ENCODE peak calls at places on chromosomes 1 and 21, in five cellular contexts. One of them, this sample, is unnamed.

GRCh38 chr1:95679262-95679661 is 445.3 kb downstream of the RWDD3 start:
- DNase-seq in CD8-positive, alpha-beta memory T cell: no peak
- DNase-seq in IMR-90: no peak
- DNase-seq in epithelial cell of prostate: no peak
- DNase-seq in heart right ventricle: no peak
- DNase-seq in this sample: no peak

GRCh38 chr1:211543003-211543402 is 36.0 kb downstream of the SLC30A1 start:
- DNase-seq in CD8-positive, alpha-beta memory T cell: no peak
- DNase-seq in IMR-90: no peak
- DNase-seq in epithelial cell of prostate: no peak
- DNase-seq in heart right ventricle: no peak
- DNase-seq in this sample: no peak

GRCh38 chr1:206556748-206557635 is 49.7 kb downstream of the RASSF5 start:
- DNase-seq in CD8-positive, alpha-beta memory T cell: peak; percentile 85
- DNase-seq in IMR-90: peak; percentile 38
- DNase-seq in epithelial cell of prostate: no peak
- DNase-seq in heart right ventricle: peak; percentile 83
- DNase-seq in this sample: peak; percentile 52

GRCh38 chr1:21378705-21379494 is 61.0 kb upstream of the NBPF3 start:
- DNase-seq in CD8-positive, alpha-beta memory T cell: no peak
- DNase-seq in IMR-90: no peak
- DNase-seq in epithelial cell of prostate: peak; percentile 61
- DNase-seq in heart right ventricle: no peak
- DNase-seq in this sample: no peak

GRCh38 chr1:99728494-99729235 is 37.8 kb downstream of the FRRS1 start:
- DNase-seq in CD8-positive, alpha-beta memory T cell: no peak
- DNase-seq in IMR-90: peak; percentile 28
- DNase-seq in epithelial cell of prostate: no peak
- DNase-seq in heart right ventricle: no peak
- DNase-seq in this sample: no peak

GRCh38 chr1:29508458-29509107 is 272.3 kb downstream of the PTPRU start:
- DNase-seq in CD8-positive, alpha-beta memory T cell: no peak
- DNase-seq in IMR-90: no peak
- DNase-seq in epithelial cell of prostate: no peak
- DNase-seq in heart right ventricle: no peak
- DNase-seq in this sample: no peak

GRCh38 chr1:6208723-6209660 is 3.1 kb downstream of the RNF207 start:
- DNase-seq in CD8-positive, alpha-beta memory T cell: no peak
- DNase-seq in IMR-90: peak; percentile 42
- DNase-seq in epithelial cell of prostate: no peak
- DNase-seq in heart right ventricle: peak; percentile 63
- DNase-seq in this sample: no peak

GRCh38 chr1:160993544-160993943 is 27.4 kb downstream of the F11R start:
- DNase-seq in CD8-positive, alpha-beta memory T cell: no peak
- DNase-seq in IMR-90: peak; percentile 77
- DNase-seq in epithelial cell of prostate: no peak
- DNase-seq in heart right ventricle: no peak
- DNase-seq in this sample: no peak

GRCh38 chr1:56068210-56068609 is 511.2 kb downstream of the PLPP3 start:
- DNase-seq in CD8-positive, alpha-beta memory T cell: no peak
- DNase-seq in IMR-90: no peak
- DNase-seq in epithelial cell of prostate: no peak
- DNase-seq in heart right ventricle: no peak
- DNase-seq in this sample: no peak

GRCh38 chr1:94269921-94270320 is 32.5 kb upstream of the ARHGAP29 start:
- DNase-seq in CD8-positive, alpha-beta memory T cell: no peak
- DNase-seq in IMR-90: no peak
- DNase-seq in epithelial cell of prostate: no peak
- DNase-seq in heart right ventricle: no peak
- DNase-seq in this sample: no peak

GRCh38 chr1:235207202-235207565 is 46.1 kb upstream of the RBM34 start:
- DNase-seq in CD8-positive, alpha-beta memory T cell: no peak
- DNase-seq in IMR-90: no peak
- DNase-seq in epithelial cell of prostate: no peak
- DNase-seq in heart right ventricle: no peak
- DNase-seq in this sample: no peak

GRCh38 chr1:1264026-1264425 is 9.6 kb downstream of the UBE2J2 start:
- DNase-seq in CD8-positive, alpha-beta memory T cell: no peak
- DNase-seq in IMR-90: peak; percentile 61
- DNase-seq in epithelial cell of prostate: no peak
- DNase-seq in heart right ventricle: no peak
- DNase-seq in this sample: no peak

GRCh38 chr1:117606608-117607261 is 887 bp downstream of the TENT5C start:
- DNase-seq in CD8-positive, alpha-beta memory T cell: peak; percentile 49
- DNase-seq in IMR-90: peak; percentile 51
- DNase-seq in epithelial cell of prostate: no peak
- DNase-seq in heart right ventricle: no peak
- DNase-seq in this sample: peak; percentile 51

GRCh38 chr1:65310078-65310587 is 790 bp downstream of the DNAJC6 start:
- DNase-seq in CD8-positive, alpha-beta memory T cell: no peak
- DNase-seq in IMR-90: no peak
- DNase-seq in epithelial cell of prostate: no peak
- DNase-seq in heart right ventricle: peak; percentile 24
- DNase-seq in this sample: no peak

GRCh38 chr1:203522237-203522636 is 28.3 kb downstream of the OPTC start:
- DNase-seq in CD8-positive, alpha-beta memory T cell: no peak
- DNase-seq in IMR-90: no peak
- DNase-seq in epithelial cell of prostate: no peak
- DNase-seq in heart right ventricle: no peak
- DNase-seq in this sample: no peak

GRCh38 chr1:111446967-111447892 is 1.8 kb downstream of the WDR77 start:
- DNase-seq in CD8-positive, alpha-beta memory T cell: no peak
- DNase-seq in IMR-90: no peak
- DNase-seq in epithelial cell of prostate: no peak
- DNase-seq in heart right ventricle: no peak
- DNase-seq in this sample: no peak

GRCh38 chr1:1894354-1895049 is 3.6 kb upstream of the GNB1 start:
- DNase-seq in CD8-positive, alpha-beta memory T cell: no peak
- DNase-seq in IMR-90: no peak
- DNase-seq in epithelial cell of prostate: no peak
- DNase-seq in heart right ventricle: peak; percentile 62
- DNase-seq in this sample: no peak

GRCh38 chr1:19079983-19080472 is 123.6 kb upstream of the IFFO2 start:
- DNase-seq in CD8-positive, alpha-beta memory T cell: no peak
- DNase-seq in IMR-90: peak; percentile 10
- DNase-seq in epithelial cell of prostate: no peak
- DNase-seq in heart right ventricle: no peak
- DNase-seq in this sample: no peak

GRCh38 chr1:19081218-19081893 is 124.9 kb upstream of the IFFO2 start:
- DNase-seq in CD8-positive, alpha-beta memory T cell: no peak
- DNase-seq in IMR-90: peak; percentile 50
- DNase-seq in epithelial cell of prostate: no peak
- DNase-seq in heart right ventricle: no peak
- DNase-seq in this sample: no peak

GRCh38 chr1:19084206-19084738 is 125.8 kb downstream of the UBR4 start:
- DNase-seq in CD8-positive, alpha-beta memory T cell: no peak
- DNase-seq in IMR-90: no peak
- DNase-seq in epithelial cell of prostate: no peak
- DNase-seq in heart right ventricle: no peak
- DNase-seq in this sample: no peak

GRCh38 chr1:19080715-19081114 is 124.2 kb upstream of the IFFO2 start:
- DNase-seq in CD8-positive, alpha-beta memory T cell: no peak
- DNase-seq in IMR-90: peak; percentile 36
- DNase-seq in epithelial cell of prostate: no peak
- DNase-seq in heart right ventricle: no peak
- DNase-seq in this sample: no peak

GRCh38 chr1:19083081-19083480 is 126.6 kb upstream of the IFFO2 start:
- DNase-seq in CD8-positive, alpha-beta memory T cell: no peak
- DNase-seq in IMR-90: peak; percentile 41
- DNase-seq in epithelial cell of prostate: peak; percentile 33
- DNase-seq in heart right ventricle: no peak
- DNase-seq in this sample: no peak
- H3K27ac ChIP-seq in CD8-positive, alpha-beta memory T cell: no peak overlapping the region
- H3K27ac ChIP-seq in IMR-90: no peak overlapping the region
- H3K27ac ChIP-seq in epithelial cell of prostate: peak overlapping the region; percentile 50
- H3K27ac ChIP-seq in heart right ventricle: no peak overlapping the region
- H3K27ac ChIP-seq in this sample: no peak overlapping the region

DNA sequence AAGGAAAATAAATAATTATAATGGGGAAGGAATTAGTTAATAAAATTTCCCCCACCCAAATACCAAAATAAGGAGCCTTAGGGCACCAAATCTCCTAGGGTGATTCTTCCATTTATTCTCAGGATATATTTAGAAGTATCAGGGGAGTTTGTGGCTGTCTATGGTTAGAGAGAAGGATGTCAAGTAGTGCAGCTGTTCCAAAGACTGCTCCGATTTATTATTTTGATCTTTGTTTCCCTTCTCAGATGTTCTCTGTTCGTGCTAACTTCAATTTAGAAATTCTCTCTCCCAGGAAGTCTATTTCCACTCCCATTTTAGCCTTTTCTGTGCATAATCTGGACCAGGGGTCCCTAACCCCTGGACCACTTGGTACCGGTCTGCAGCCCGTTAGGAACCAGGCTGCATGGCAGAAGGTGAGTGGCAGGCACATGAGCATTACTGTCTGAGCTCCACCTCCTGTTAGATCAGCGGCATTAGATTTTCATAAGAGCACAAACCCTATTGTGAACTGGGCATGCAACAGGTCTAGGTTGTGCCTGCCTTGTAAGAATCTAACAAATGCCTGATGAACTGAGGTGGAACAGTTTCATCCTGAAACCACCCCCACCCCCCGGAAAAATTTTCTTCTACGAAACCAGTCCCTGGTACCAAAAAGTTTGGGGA is 9.3 kb upstream of the MAST2 start:
- DNase-seq in CD8-positive, alpha-beta memory T cell: no peak
- DNase-seq in IMR-90: no peak
- DNase-seq in epithelial cell of prostate: no peak
- DNase-seq in heart right ventricle: no peak
- DNase-seq in this sample: no peak
- H3K27ac ChIP-seq in CD8-positive, alpha-beta memory T cell: no peak overlapping the region
- H3K27ac ChIP-seq in IMR-90: no peak overlapping the region
- H3K27ac ChIP-seq in epithelial cell of prostate: no peak overlapping the region
- H3K27ac ChIP-seq in heart right ventricle: no peak overlapping the region
- H3K27ac ChIP-seq in this sample: no peak overlapping the region

GRCh38 chr1:51329443-51330325 is 678 bp downstream of the TTC39A start:
- DNase-seq in CD8-positive, alpha-beta memory T cell: no peak
- DNase-seq in IMR-90: no peak
- DNase-seq in epithelial cell of prostate: no peak
- DNase-seq in heart right ventricle: peak; percentile 70
- DNase-seq in this sample: no peak
- H3K27ac ChIP-seq in CD8-positive, alpha-beta memory T cell: no peak overlapping the region
- H3K27ac ChIP-seq in IMR-90: no peak overlapping the region
- H3K27ac ChIP-seq in epithelial cell of prostate: peak overlapping the region; percentile 77
- H3K27ac ChIP-seq in heart right ventricle: peak overlapping the region; percentile 89
- H3K27ac ChIP-seq in this sample: no peak overlapping the region

DNA sequence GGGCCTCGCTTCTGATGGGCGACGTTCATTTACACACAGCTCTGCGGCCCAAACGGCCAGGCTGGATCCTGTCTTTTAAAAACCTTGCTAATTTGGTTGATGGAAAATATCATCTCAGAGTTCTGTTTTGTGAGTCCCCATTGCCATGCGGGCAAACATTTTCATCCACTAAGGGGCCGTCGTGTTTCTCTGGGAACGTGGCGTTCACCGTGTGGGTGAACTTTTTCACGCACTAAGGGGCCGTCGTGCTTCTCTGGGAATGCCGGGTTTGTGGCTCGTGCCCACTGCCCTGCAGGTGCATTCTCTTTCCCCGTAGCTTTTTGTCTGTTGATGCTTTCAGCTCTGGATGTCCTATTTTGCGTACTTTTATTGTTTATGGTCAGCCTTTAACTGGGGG is 6.8 kb downstream of the COL18A1 start:
- DNase-seq in CD8-positive, alpha-beta memory T cell: no peak
- DNase-seq in IMR-90: no peak
- DNase-seq in epithelial cell of prostate: no peak
- DNase-seq in heart right ventricle: no peak
- DNase-seq in this sample: no peak
- H3K27ac ChIP-seq in CD8-positive, alpha-beta memory T cell: peak overlapping the region; percentile 38
- H3K27ac ChIP-seq in IMR-90: no peak overlapping the region
- H3K27ac ChIP-seq in epithelial cell of prostate: no peak overlapping the region
- H3K27ac ChIP-seq in heart right ventricle: peak overlapping the region; percentile 92
- H3K27ac ChIP-seq in this sample: no peak overlapping the region

DNA sequence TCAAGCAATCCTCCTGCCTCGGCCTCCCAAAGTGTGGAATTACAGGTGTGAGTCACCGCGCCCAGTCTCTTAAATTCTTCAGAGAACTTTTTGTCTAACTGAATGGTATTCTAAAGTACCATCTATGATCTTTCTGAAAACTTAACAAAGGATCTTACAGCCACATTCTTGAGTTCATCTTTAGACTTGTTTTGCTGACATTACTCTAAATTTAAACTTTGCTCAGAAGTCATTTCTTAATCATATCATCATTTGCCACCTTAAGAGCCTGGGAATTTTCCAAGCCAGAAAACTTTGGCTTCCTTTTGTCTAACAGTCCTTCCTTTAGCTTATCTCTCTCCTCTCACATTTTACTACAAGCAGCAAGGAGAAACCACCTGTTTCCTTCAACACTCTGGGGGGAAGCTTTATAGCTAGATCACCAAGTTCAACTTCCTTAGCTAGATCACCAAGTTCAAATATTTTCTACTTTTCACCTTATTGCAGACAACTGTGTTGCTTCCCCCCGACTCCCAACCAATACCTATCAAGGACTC is 5.4 kb upstream of the ZBTB8A start:
- DNase-seq in CD8-positive, alpha-beta memory T cell: no peak
- DNase-seq in IMR-90: no peak
- DNase-seq in epithelial cell of prostate: no peak
- DNase-seq in heart right ventricle: no peak
- DNase-seq in this sample: no peak
- H3K27ac ChIP-seq in CD8-positive, alpha-beta memory T cell: no peak overlapping the region
- H3K27ac ChIP-seq in IMR-90: no peak overlapping the region
- H3K27ac ChIP-seq in epithelial cell of prostate: no peak overlapping the region
- H3K27ac ChIP-seq in heart right ventricle: no peak overlapping the region
- H3K27ac ChIP-seq in this sample: no peak overlapping the region